ENCODE peak calls at places on chromosomes 16 and 17, in eight cellular contexts. H is B cell, O is D341Med, L is NCI-H2029, J is T-helper 9 cell, Y is sciatic nerve, I is lung microvascular endothelial cell, T is cardiac muscle cell. N is an unnamed sample.

GRCh38 chr17:59367657-59368045 is 36.2 kb downstream of the YPEL2 start:
- DNase-seq in H (no peak), O (no peak), L (no peak), J (no peak), Y (no peak), I (no peak), T (no peak), N (peak)

GRCh38 chr16:88591577-88592021 is 21.4 kb downstream of the ZC3H18 start:
- DNase-seq in H (no peak), O (no peak), L (no peak), J (no peak), Y (no peak), I (no peak), T (no peak), N (no peak)

GRCh38 chr16:71428385-71428784 is 13.5 kb downstream of the TLE7 start:
- DNase-seq in H (no peak), O (no peak), L (no peak), J (no peak), Y (no peak), I (no peak), T (no peak), N (no peak)

GRCh38 chr17:66952031-66952524 is 12.4 kb upstream of the CACNG4 start:
- DNase-seq in H (no peak), O (no peak), L (no peak), J (no peak), Y (no peak), I (peak), T (no peak), N (peak)

GRCh38 chr16:82134884-82135283 is 35.1 kb downstream of the MPHOSPH6 start:
- DNase-seq in H (no peak), O (no peak), L (no peak), J (no peak), Y (no peak), I (no peak), T (no peak), N (no peak)

GRCh38 chr17:39719966-39720365 is 10.4 kb downstream of the MIEN1 start:
- DNase-seq in H (no peak), O (no peak), L (no peak), J (no peak), Y (no peak), I (no peak), T (no peak), N (no peak)

GRCh38 chr16:82639263-82639662 is 12.5 kb downstream of the CDH13 start:
- DNase-seq in H (no peak), O (no peak), L (no peak), J (no peak), Y (no peak), I (no peak), T (no peak), N (no peak)

GRCh38 chr17:65696739-65697394 is 135.4 kb upstream of the AXIN2 start:
- DNase-seq in H (no peak), O (no peak), L (no peak), J (no peak), Y (no peak), I (peak), T (no peak), N (no peak)

GRCh38 chr17:61627125-61627524 is 36.1 kb upstream of the NACA2 start:
- DNase-seq in H (no peak), O (no peak), L (no peak), J (no peak), Y (no peak), I (no peak), T (no peak), N (no peak)

GRCh38 chr16:55643161-55643970 is 12.4 kb upstream of the SLC6A2 start:
- DNase-seq in H (no peak), O (no peak), L (no peak), J (no peak), Y (no peak), I (peak), T (peak), N (peak)

GRCh38 chr16:87359121-87359520 is 24.5 kb downstream of the FBXO31 start:
- DNase-seq in H (no peak), O (no peak), L (no peak), J (no peak), Y (no peak), I (no peak), T (no peak), N (no peak)

GRCh38 chr17:45048795-45049563 is 2.5 kb downstream of the DCAKD start:
- DNase-seq in H (no peak), O (no peak), L (no peak), J (no peak), Y (no peak), I (no peak), T (no peak), N (peak)

GRCh38 chr16:84735846-84736586 is 36.2 kb downstream of the USP10 start:
- DNase-seq in H (no peak), O (no peak), L (peak), J (peak), Y (no peak), I (no peak), T (no peak), N (no peak)

GRCh38 chr16:73125860-73126259 is 77.9 kb upstream of the ZFHX3 start:
- DNase-seq in H (no peak), O (no peak), L (no peak), J (no peak), Y (no peak), I (peak), T (no peak), N (no peak)

GRCh38 chr16:88527186-88527936 is 42.8 kb upstream of the ZC3H18 start:
- DNase-seq in H (peak), O (peak), L (no peak), J (peak), Y (no peak), I (peak), T (peak), N (peak)

GRCh38 chr17:1186923-1187771 is 7.4 kb upstream of the ABR start:
- DNase-seq in H (peak), O (peak), L (no peak), J (peak), Y (peak), I (peak), T (peak), N (peak)

GRCh38 chr16:14057878-14058382 is 13.2 kb upstream of the MRTFB start:
- DNase-seq in H (no peak), O (no peak), L (no peak), J (no peak), Y (no peak), I (peak), T (no peak), N (no peak)

GRCh38 chr17:52148969-52149351 is 9.6 kb downstream of the CA10 start:
- DNase-seq in H (no peak), O (no peak), L (peak), J (no peak), Y (no peak), I (peak), T (no peak), N (no peak)

GRCh38 chr17:550041-550398 is 164.6 kb downstream of the VPS53 start:
- DNase-seq in H (no peak), O (no peak), L (no peak), J (no peak), Y (no peak), I (peak), T (no peak), N (no peak)

GRCh38 chr17:75909051-75909811 is 4.5 kb upstream of the MRPL38 start:
- DNase-seq in H (no peak), O (no peak), L (peak), J (no peak), Y (no peak), I (no peak), T (no peak), N (no peak)

GRCh38 chr17:77692571-77693161 is 265.8 kb upstream of the TNRC6C start:
- DNase-seq in H (no peak), O (no peak), L (no peak), J (no peak), Y (no peak), I (no peak), T (no peak), N (no peak)

GRCh38 chr16:19804538-19805323 is 79.9 kb downstream of the GPRC5B start:
- DNase-seq in H (no peak), O (no peak), L (peak), J (peak), Y (no peak), I (peak), T (no peak), N (no peak)

GRCh38 chr16:82181456-82182185 is 11.6 kb upstream of the MPHOSPH6 start:
- DNase-seq in H (no peak), O (peak), L (peak), J (no peak), Y (no peak), I (no peak), T (no peak), N (no peak)

GRCh38 chr17:74632196-74632540 is 8.6 kb upstream of the CD300E start:
- DNase-seq in H (no peak), O (no peak), L (no peak), J (no peak), Y (no peak), I (no peak), T (no peak), N (no peak)

GRCh38 chr16:88019847-88020512 is 68.7 kb downstream of the BANP start:
- DNase-seq in H (no peak), O (no peak), L (no peak), J (no peak), Y (no peak), I (no peak), T (no peak), N (no peak)

GRCh38 chr17:82734987-82735866 is at the start of gene FN3K:
- DNase-seq in H (peak), O (peak), L (peak), J (peak), Y (peak), I (peak), T (peak), N (peak)

GRCh38 chr17:19309701-19310100 is 52.8 kb downstream of the B9D1 start:
- DNase-seq in H (no peak), O (no peak), L (no peak), J (no peak), Y (no peak), I (no peak), T (no peak), N (no peak)

GRCh38 chr17:39064814-39065213 is 86.6 kb downstream of the PLXDC1 start:
- DNase-seq in H (no peak), O (no peak), L (no peak), J (no peak), Y (no peak), I (no peak), T (no peak), N (no peak)

GRCh38 chr17:63405741-63406261 is 40.3 kb downstream of the CYB561 start:
- DNase-seq in H (no peak), O (peak), L (peak), J (no peak), Y (no peak), I (peak), T (peak), N (no peak)

GRCh38 chr17:45385331-45385997 is 47.2 kb downstream of the ARHGAP27 start:
- DNase-seq in H (peak), O (peak), L (peak), J (peak), Y (peak), I (peak), T (peak), N (peak)

GRCh38 chr16:19674485-19674884 is 43.5 kb downstream of the KNOP1 start:
- DNase-seq in H (no peak), O (no peak), L (no peak), J (no peak), Y (no peak), I (no peak), T (no peak), N (no peak)

GRCh38 chr16:974001-974601 is 3.3 kb upstream of the LMF1 start:
- DNase-seq in H (no peak), O (no peak), L (no peak), J (no peak), Y (no peak), I (no peak), T (peak), N (no peak)

GRCh38 chr16:15820837-15821236 is 36.0 kb downstream of the MYH11 start:
- DNase-seq in H (no peak), O (no peak), L (no peak), J (no peak), Y (peak), I (no peak), T (no peak), N (no peak)

GRCh38 chr17:79188048-79188447 is 113.4 kb downstream of the ENGASE start:
- DNase-seq in H (peak), O (peak), L (no peak), J (no peak), Y (no peak), I (peak), T (peak), N (no peak)

GRCh38 chr17:37259030-37259735 is 116.6 kb upstream of the C17orf78 start:
- DNase-seq in H (no peak), O (no peak), L (no peak), J (no peak), Y (no peak), I (peak), T (no peak), N (no peak)

GRCh38 chr17:74452027-74452840 is 14.2 kb upstream of the CD300A start:
- DNase-seq in H (no peak), O (no peak), L (peak), J (no peak), Y (no peak), I (no peak), T (no peak), N (no peak)